ENCODE peak calls at places on chromosomes 13 and 19, in ten cellular contexts. Q, D, W, U, R, J, E, X, K and A are unnamed samples.

GRCh38 chr13:43374621-43375020 is 351.2 kb downstream of the DNAJC15 start:
- DNase-seq in R (no peak), W (no peak), Q (no peak), U (no peak), K (no peak), E (no peak), D (no peak), X (peak), J (no peak), A (no peak)

GRCh38 chr13:20141238-20142018 is 19.4 kb downstream of the GJA3 start:
- DNase-seq in R (no peak), X (no peak), J (no peak), W (no peak), E (no peak), K (no peak), U (peak), D (no peak), Q (no peak), A (peak)

GRCh38 chr19:47464619-47465018 is 7.1 kb downstream of the SLC8A2 start:
- DNase-seq in X (no peak), W (no peak), K (no peak), E (no peak), D (no peak), U (no peak), Q (no peak), J (no peak), R (no peak), A (no peak)

GRCh38 chr13:30037766-30038165 is 187.3 kb upstream of the UBL3 start:
- DNase-seq in U (no peak), E (no peak), R (no peak), J (no peak), W (no peak), D (no peak), Q (no peak), X (peak), K (no peak), A (no peak)

GRCh38 chr19:3507371-3508120 is 1.4 kb downstream of the FZR1 start:
- DNase-seq in R (peak), J (no peak), Q (no peak), U (no peak), K (peak), W (no peak), X (no peak), E (no peak), D (peak), A (no peak)

GRCh38 chr13:75762066-75762937 is 126.2 kb downstream of the LMO7 start:
- DNase-seq in U (no peak), X (peak), W (no peak), D (no peak), E (no peak), R (peak), K (no peak), Q (no peak), J (no peak), A (no peak)

GRCh38 chr13:100828226-100828625 is 153.6 kb upstream of the TMTC4 start:
- DNase-seq in K (no peak), R (no peak), W (no peak), X (no peak), Q (no peak), U (no peak), D (peak), J (no peak), E (no peak), A (no peak)

GRCh38 chr19:55600336-55601028 is 394 bp downstream of the ZNF524 start:
- DNase-seq in Q (no peak), J (no peak), E (peak), K (no peak), U (peak), D (peak), W (no peak), R (no peak), X (no peak), A (no peak)

GRCh38 chr13:66405908-66406802 is 824.0 kb downstream of the PCDH9 start:
- DNase-seq in X (peak), R (no peak), J (no peak), K (no peak), U (no peak), W (no peak), Q (no peak), D (peak), E (no peak), A (no peak)

GRCh38 chr13:61110804-61111203 is 304.8 kb downstream of the PCDH20 start:
- DNase-seq in K (no peak), U (no peak), J (no peak), W (no peak), Q (no peak), E (no peak), X (no peak), D (no peak), R (no peak), A (no peak)

GRCh38 chr19:5290336-5291262 is 50.0 kb downstream of the PTPRS start:
- DNase-seq in E (no peak), W (no peak), U (no peak), K (no peak), X (no peak), J (no peak), Q (no peak), D (no peak), R (no peak), A (no peak)

GRCh38 chr19:48543121-48543710 is 8.8 kb upstream of the SULT2B1 start:
- DNase-seq in Q (no peak), R (no peak), D (no peak), W (no peak), E (no peak), X (peak), J (no peak), K (no peak), U (no peak), A (no peak)

GRCh38 chr13:106100261-106100919 is 435.1 kb downstream of the EFNB2 start:
- DNase-seq in Q (no peak), K (no peak), R (no peak), X (no peak), D (peak), J (no peak), W (no peak), E (peak), U (peak), A (no peak)

GRCh38 chr13:26017196-26017921 is 34.5 kb downstream of the SHISA2 start:
- DNase-seq in U (no peak), E (no peak), D (no peak), K (no peak), R (no peak), X (no peak), W (no peak), Q (no peak), J (no peak), A (no peak)

GRCh38 chr19:13929956-13930355 is 8.3 kb downstream of the PODNL1 start:
- DNase-seq in U (no peak), W (no peak), Q (no peak), R (no peak), J (no peak), E (no peak), K (no peak), X (no peak), D (no peak), A (no peak)

GRCh38 chr19:21751379-21751778 is 16.0 kb downstream of the ZNF100 start:
- DNase-seq in J (no peak), D (no peak), U (no peak), W (no peak), Q (no peak), X (peak), R (no peak), K (no peak), E (no peak), A (no peak)

GRCh38 chr13:80342541-80343371 is 1.8 kb upstream of the SPRY2 start:
- DNase-seq in X (peak), E (no peak), D (peak), J (peak), R (peak), U (peak), K (peak), Q (peak), W (no peak), A (peak)